ENCODE peak calls at places on chromosomes 13 and 19, in seven cellular contexts. One of them, this sample, is unnamed.

GRCh38 chr19:42267644-42268141 is 1.4 kb upstream of the CIC start:
- DNase-seq in heart right ventricle: no peak
- DNase-seq in CD8-positive, alpha-beta T cell: no peak
- DNase-seq in right atrium auricular region: no peak
- DNase-seq in left ventricle myocardium inferior: no peak
- DNase-seq in AG04449: no peak
- DNase-seq in hepatocyte: peak
- DNase-seq in this sample: no peak

GRCh38 chr19:35885909-35886308 is 14.4 kb downstream of the NFKBID start:
- DNase-seq in left ventricle myocardium inferior: no peak
- DNase-seq in heart right ventricle: no peak
- DNase-seq in AG04449: no peak
- DNase-seq in hepatocyte: no peak
- DNase-seq in right atrium auricular region: no peak
- DNase-seq in CD8-positive, alpha-beta T cell: no peak
- DNase-seq in this sample: no peak

GRCh38 chr13:97753269-97753668 is 200.2 kb upstream of the IPO5 start:
- DNase-seq in CD8-positive, alpha-beta T cell: no peak
- DNase-seq in right atrium auricular region: no peak
- DNase-seq in AG04449: no peak
- DNase-seq in hepatocyte: no peak
- DNase-seq in left ventricle myocardium inferior: no peak
- DNase-seq in heart right ventricle: no peak
- DNase-seq in this sample: no peak

GRCh38 chr13:29587645-29588044 is 7.8 kb downstream of the SLC7A1 start:
- DNase-seq in CD8-positive, alpha-beta T cell: no peak
- DNase-seq in heart right ventricle: no peak
- DNase-seq in left ventricle myocardium inferior: no peak
- DNase-seq in right atrium auricular region: no peak
- DNase-seq in hepatocyte: no peak
- DNase-seq in AG04449: no peak
- DNase-seq in this sample: no peak

GRCh38 chr13:100100115-100100879 is 11.4 kb downstream of the PCCA start:
- DNase-seq in AG04449: no peak
- DNase-seq in right atrium auricular region: no peak
- DNase-seq in hepatocyte: peak
- DNase-seq in left ventricle myocardium inferior: no peak
- DNase-seq in CD8-positive, alpha-beta T cell: no peak
- DNase-seq in heart right ventricle: peak
- DNase-seq in this sample: peak

GRCh38 chr19:45901432-45901903 is 945 bp downstream of the MYPOP start:
- DNase-seq in CD8-positive, alpha-beta T cell: no peak
- DNase-seq in AG04449: no peak
- DNase-seq in hepatocyte: peak
- DNase-seq in right atrium auricular region: peak
- DNase-seq in heart right ventricle: no peak
- DNase-seq in left ventricle myocardium inferior: peak
- DNase-seq in this sample: no peak

GRCh38 chr19:9535934-9536333 is 2.5 kb downstream of the ZNF426 start:
- DNase-seq in left ventricle myocardium inferior: no peak
- DNase-seq in heart right ventricle: no peak
- DNase-seq in AG04449: no peak
- DNase-seq in hepatocyte: no peak
- DNase-seq in right atrium auricular region: no peak
- DNase-seq in CD8-positive, alpha-beta T cell: no peak
- DNase-seq in this sample: no peak

GRCh38 chr19:13195678-13196077 is 45.5 kb downstream of the IER2 start:
- DNase-seq in CD8-positive, alpha-beta T cell: peak
- DNase-seq in AG04449: no peak
- DNase-seq in heart right ventricle: no peak
- DNase-seq in hepatocyte: peak
- DNase-seq in left ventricle myocardium inferior: no peak
- DNase-seq in right atrium auricular region: no peak
- DNase-seq in this sample: no peak

GRCh38 chr13:29570058-29570654 is 25.3 kb downstream of the SLC7A1 start:
- DNase-seq in right atrium auricular region: no peak
- DNase-seq in AG04449: no peak
- DNase-seq in CD8-positive, alpha-beta T cell: no peak
- DNase-seq in heart right ventricle: no peak
- DNase-seq in hepatocyte: no peak
- DNase-seq in left ventricle myocardium inferior: no peak
- DNase-seq in this sample: no peak

GRCh38 chr19:18112989-18113478 is 15.5 kb downstream of the MAST3 start:
- DNase-seq in heart right ventricle: peak
- DNase-seq in CD8-positive, alpha-beta T cell: peak
- DNase-seq in right atrium auricular region: peak
- DNase-seq in hepatocyte: peak
- DNase-seq in left ventricle myocardium inferior: peak
- DNase-seq in AG04449: no peak
- DNase-seq in this sample: no peak

GRCh38 chr19:13995017-13995728 is 10.9 kb downstream of the RFX1 start:
- DNase-seq in left ventricle myocardium inferior: peak
- DNase-seq in heart right ventricle: no peak
- DNase-seq in hepatocyte: no peak
- DNase-seq in right atrium auricular region: no peak
- DNase-seq in CD8-positive, alpha-beta T cell: no peak
- DNase-seq in AG04449: no peak
- DNase-seq in this sample: no peak

GRCh38 chr13:39835253-39835652 is 179.8 kb downstream of the COG6 start:
- DNase-seq in AG04449: no peak
- DNase-seq in left ventricle myocardium inferior: no peak
- DNase-seq in right atrium auricular region: no peak
- DNase-seq in hepatocyte: no peak
- DNase-seq in CD8-positive, alpha-beta T cell: no peak
- DNase-seq in heart right ventricle: no peak
- DNase-seq in this sample: no peak

GRCh38 chr19:35596366-35596999 is 10.5 kb downstream of the PMIS2 start:
- DNase-seq in right atrium auricular region: no peak
- DNase-seq in left ventricle myocardium inferior: no peak
- DNase-seq in heart right ventricle: no peak
- DNase-seq in CD8-positive, alpha-beta T cell: no peak
- DNase-seq in hepatocyte: no peak
- DNase-seq in AG04449: no peak
- DNase-seq in this sample: no peak

GRCh38 chr19:54792814-54793213 is 10.6 kb upstream of the KIR2DL4 start:
- DNase-seq in hepatocyte: no peak
- DNase-seq in left ventricle myocardium inferior: no peak
- DNase-seq in AG04449: no peak
- DNase-seq in heart right ventricle: no peak
- DNase-seq in CD8-positive, alpha-beta T cell: no peak
- DNase-seq in right atrium auricular region: no peak
- DNase-seq in this sample: no peak

GRCh38 chr13:29428310-29428991 is 167.0 kb downstream of the SLC7A1 start:
- DNase-seq in left ventricle myocardium inferior: peak
- DNase-seq in heart right ventricle: peak
- DNase-seq in CD8-positive, alpha-beta T cell: no peak
- DNase-seq in right atrium auricular region: no peak
- DNase-seq in hepatocyte: peak
- DNase-seq in AG04449: no peak
- DNase-seq in this sample: no peak

GRCh38 chr13:105307776-105308175 is 1227.7 kb downstream of the EFNB2 start:
- DNase-seq in hepatocyte: no peak
- DNase-seq in right atrium auricular region: no peak
- DNase-seq in AG04449: no peak
- DNase-seq in CD8-positive, alpha-beta T cell: no peak
- DNase-seq in left ventricle myocardium inferior: no peak
- DNase-seq in heart right ventricle: no peak
- DNase-seq in this sample: no peak

GRCh38 chr19:6587093-6587820 is 3.7 kb downstream of the CD70 start:
- DNase-seq in CD8-positive, alpha-beta T cell: no peak
- DNase-seq in AG04449: no peak
- DNase-seq in right atrium auricular region: no peak
- DNase-seq in heart right ventricle: no peak
- DNase-seq in hepatocyte: no peak
- DNase-seq in left ventricle myocardium inferior: no peak
- DNase-seq in this sample: no peak

DNA sequence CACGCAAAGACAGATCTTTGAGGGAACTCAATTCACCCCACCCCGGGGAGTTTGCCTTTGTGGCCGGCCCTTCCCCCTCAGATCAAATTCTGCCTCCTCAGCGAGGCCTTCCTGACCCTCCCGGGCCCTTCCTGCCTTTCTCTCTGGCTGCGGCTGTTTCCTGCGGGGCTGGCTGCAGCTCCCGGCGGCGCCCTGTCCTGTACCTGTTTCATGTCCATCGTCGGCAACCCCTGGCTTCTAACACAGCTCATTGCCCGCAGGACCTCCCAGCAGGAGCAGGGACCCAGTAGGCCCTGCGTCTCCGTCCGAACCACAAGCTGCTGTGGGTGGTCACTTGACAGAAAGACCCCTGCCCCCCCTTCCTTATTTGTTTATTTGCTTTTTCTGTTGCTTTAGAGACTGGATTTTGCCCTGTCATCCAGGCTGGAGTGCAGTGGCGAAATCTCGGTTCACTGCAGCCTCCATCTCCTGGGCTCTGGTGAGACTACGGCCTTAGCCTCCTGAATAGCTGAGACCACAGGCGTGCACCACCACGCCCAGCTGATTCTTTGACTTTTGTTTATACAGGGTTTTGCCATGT is 7.7 kb upstream of the PTBP1 start:
- DNase-seq in hepatocyte: no peak
- DNase-seq in heart right ventricle: peak
- DNase-seq in CD8-positive, alpha-beta T cell: no peak
- DNase-seq in AG04449: no peak
- DNase-seq in left ventricle myocardium inferior: no peak
- DNase-seq in right atrium auricular region: no peak
- DNase-seq in this sample: no peak
- H3K4me3 ChIP-seq in hepatocyte: no peak
- H3K4me3 ChIP-seq in heart right ventricle: no peak
- H3K4me3 ChIP-seq in CD8-positive, alpha-beta T cell: no peak
- H3K4me3 ChIP-seq in AG04449: no peak
- H3K4me3 ChIP-seq in left ventricle myocardium inferior: peak
- H3K4me3 ChIP-seq in right atrium auricular region: no peak
- H3K4me3 ChIP-seq in this sample: no peak

GRCh38 chr19:20273951-20274578 is 107.1 kb downstream of the ZNF486 start:
- DNase-seq in hepatocyte: no peak
- DNase-seq in left ventricle myocardium inferior: no peak
- DNase-seq in right atrium auricular region: no peak
- DNase-seq in heart right ventricle: no peak
- DNase-seq in AG04449: no peak
- DNase-seq in CD8-positive, alpha-beta T cell: no peak
- DNase-seq in this sample: no peak

GRCh38 chr19:20279516-20279915 is 112.5 kb downstream of the ZNF486 start:
- DNase-seq in hepatocyte: no peak
- DNase-seq in right atrium auricular region: no peak
- DNase-seq in CD8-positive, alpha-beta T cell: no peak
- DNase-seq in left ventricle myocardium inferior: no peak
- DNase-seq in AG04449: no peak
- DNase-seq in heart right ventricle: no peak
- DNase-seq in this sample: no peak

GRCh38 chr19:20273376-20273775 is 106.4 kb downstream of the ZNF486 start:
- DNase-seq in left ventricle myocardium inferior: no peak
- DNase-seq in AG04449: no peak
- DNase-seq in right atrium auricular region: no peak
- DNase-seq in CD8-positive, alpha-beta T cell: no peak
- DNase-seq in hepatocyte: no peak
- DNase-seq in heart right ventricle: no peak
- DNase-seq in this sample: no peak

GRCh38 chr19:20276011-20276738 is 109.2 kb downstream of the ZNF486 start:
- DNase-seq in AG04449: no peak
- DNase-seq in heart right ventricle: no peak
- DNase-seq in left ventricle myocardium inferior: no peak
- DNase-seq in right atrium auricular region: no peak
- DNase-seq in CD8-positive, alpha-beta T cell: no peak
- DNase-seq in hepatocyte: no peak
- DNase-seq in this sample: no peak

GRCh38 chr19:20278342-20278741 is 111.3 kb downstream of the ZNF486 start:
- DNase-seq in AG04449: no peak
- DNase-seq in CD8-positive, alpha-beta T cell: no peak
- DNase-seq in hepatocyte: peak
- DNase-seq in left ventricle myocardium inferior: no peak
- DNase-seq in heart right ventricle: no peak
- DNase-seq in right atrium auricular region: no peak
- DNase-seq in this sample: no peak
- TF ChIP-seq CTCF in AG04449: no peak
- TF ChIP-seq CTCF in CD8-positive, alpha-beta T cell: no peak
- TF ChIP-seq CTCF in hepatocyte: peak
- TF ChIP-seq CTCF in left ventricle myocardium inferior: no peak
- TF ChIP-seq CTCF in heart right ventricle: peak
- TF ChIP-seq CTCF in right atrium auricular region: peak
- TF ChIP-seq CTCF in this sample: no peak

DNA sequence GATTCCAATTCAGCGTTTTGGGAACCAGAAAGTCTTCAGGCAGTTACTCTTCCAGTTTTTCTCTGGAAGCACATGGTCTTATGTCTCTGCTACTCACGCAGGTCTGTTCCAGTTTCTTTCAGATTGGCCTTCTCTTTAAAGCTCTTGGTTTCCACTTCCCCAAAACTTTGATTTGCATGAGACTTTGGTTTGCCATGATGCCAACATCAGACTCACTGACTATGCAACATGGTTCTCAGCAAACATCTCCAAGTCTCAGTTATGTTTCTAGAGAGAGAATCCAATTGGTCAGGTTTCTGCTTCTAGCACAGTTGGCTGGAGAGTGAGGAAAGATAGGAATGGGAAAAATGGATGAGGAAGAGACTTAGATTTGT is 3.1 kb downstream of the AKAP11 start:
- DNase-seq in left ventricle myocardium inferior: no peak
- DNase-seq in hepatocyte: no peak
- DNase-seq in CD8-positive, alpha-beta T cell: no peak
- DNase-seq in heart right ventricle: no peak
- DNase-seq in AG04449: no peak
- DNase-seq in right atrium auricular region: no peak
- DNase-seq in this sample: no peak
- H3K4me3 ChIP-seq in left ventricle myocardium inferior: no peak
- H3K4me3 ChIP-seq in hepatocyte: no peak
- H3K4me3 ChIP-seq in CD8-positive, alpha-beta T cell: no peak
- H3K4me3 ChIP-seq in heart right ventricle: no peak
- H3K4me3 ChIP-seq in AG04449: no peak
- H3K4me3 ChIP-seq in right atrium auricular region: no peak
- H3K4me3 ChIP-seq in this sample: no peak

DNA sequence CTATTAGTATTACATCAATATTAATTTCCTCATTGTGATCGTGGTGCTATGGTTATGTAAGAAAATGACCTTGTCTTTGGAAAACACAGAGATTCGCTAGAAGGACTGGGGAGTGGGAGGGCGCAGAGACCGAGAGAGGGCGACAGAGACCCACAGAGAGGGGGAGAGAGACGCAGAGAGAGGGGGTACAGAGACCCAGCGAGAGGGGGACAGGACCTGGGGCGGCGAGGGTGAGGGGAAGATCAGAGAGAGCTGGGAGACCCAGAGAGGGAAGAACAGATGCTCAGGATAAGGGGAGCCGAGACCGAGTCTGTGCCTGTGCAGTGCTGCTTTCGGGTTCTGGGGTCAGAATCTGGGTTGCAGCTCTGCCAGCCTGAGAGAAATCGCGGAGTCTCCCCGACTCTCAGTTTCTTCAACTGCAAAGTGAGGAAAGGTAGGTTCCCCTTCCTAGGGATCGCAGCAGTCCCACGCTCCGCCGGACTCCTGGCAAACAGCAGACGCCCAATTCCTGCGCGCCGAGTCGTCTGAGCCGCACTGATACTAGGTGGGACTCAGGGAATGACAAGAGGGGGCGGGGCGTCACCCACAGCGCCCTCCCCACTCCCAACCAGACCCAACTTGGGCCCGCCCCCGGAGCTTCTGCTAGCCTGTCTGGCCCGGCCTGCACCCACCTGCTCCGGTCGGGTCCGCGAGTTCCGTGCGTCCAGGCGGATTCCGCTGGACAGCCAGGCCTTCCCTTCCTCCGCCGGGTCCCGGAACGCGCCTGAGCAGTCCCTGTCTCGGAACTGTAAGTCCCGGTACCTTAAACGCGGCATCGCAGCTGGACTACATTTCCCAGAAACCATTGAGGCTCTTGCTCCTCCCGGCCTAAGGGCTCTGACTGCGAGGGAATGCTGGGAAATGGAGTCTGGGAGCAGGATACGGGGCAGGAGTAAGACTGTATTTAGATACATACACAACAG is 15.3 kb downstream of the IZUMO2 start:
- DNase-seq in AG04449: peak
- DNase-seq in heart right ventricle: peak
- DNase-seq in left ventricle myocardium inferior: peak
- DNase-seq in CD8-positive, alpha-beta T cell: peak
- DNase-seq in hepatocyte: peak
- DNase-seq in right atrium auricular region: peak
- DNase-seq in this sample: peak
- TF ChIP-seq CTCF in AG04449: peak
- TF ChIP-seq CTCF in heart right ventricle: peak
- TF ChIP-seq CTCF in left ventricle myocardium inferior: peak
- TF ChIP-seq CTCF in CD8-positive, alpha-beta T cell: no peak
- TF ChIP-seq CTCF in hepatocyte: peak
- TF ChIP-seq CTCF in right atrium auricular region: peak
- TF ChIP-seq CTCF in this sample: peak